ENCODE peak calls at places on chromosome 13, in six cellular contexts. D, L, O, W, X and V are unnamed samples.

GRCh38 chr13:75530536-75530935 is 7.1 kb downstream of the COMMD6 start:
- DNase-seq in D (no peak), L (no peak), O (no peak), W (no peak), X (no peak), V (no peak)

GRCh38 chr13:46647514-46648065 is 94.6 kb downstream of the LRCH1 start:
- DNase-seq in D (no peak), L (no peak), O (no peak), W (no peak), X (no peak), V (no peak)

GRCh38 chr13:114167445-114167844 is 11.6 kb upstream of the CFAP97D2 start:
- DNase-seq in D (peak; percentile 60), L (no peak), O (no peak), W (no peak), X (no peak), V (no peak)

GRCh38 chr13:76884571-76885202 is 1.5 kb downstream of the KCTD12 start:
- DNase-seq in D (no peak), L (peak; percentile 24), O (peak; percentile 43), W (no peak), X (no peak), V (no peak)

GRCh38 chr13:42740753-42741152 is 40.6 kb upstream of the FAM216B start:
- DNase-seq in D (no peak), L (peak; percentile 54), O (peak; percentile 45), W (peak; percentile 4), X (no peak), V (no peak)

GRCh38 chr13:89380101-89380500 is 1708.9 kb downstream of the SLITRK5 start:
- DNase-seq in D (no peak), L (no peak), O (no peak), W (no peak), X (no peak), V (peak; percentile 7)

GRCh38 chr13:34409496-34410163 is 532.4 kb upstream of the NBEA start:
- DNase-seq in D (no peak), L (no peak), O (no peak), W (no peak), X (no peak), V (no peak)

GRCh38 chr13:42039457-42039945 is 8.9 kb upstream of the DGKH start:
- DNase-seq in D (no peak), L (no peak), O (no peak), W (no peak), X (no peak), V (peak; percentile 52)

GRCh38 chr13:97878421-97879375 is 74.8 kb upstream of the IPO5 start:
- DNase-seq in D (peak; percentile 53), L (no peak), O (no peak), W (no peak), X (no peak), V (no peak)

GRCh38 chr13:95106562-95106961 is 194.7 kb downstream of the ABCC4 start:
- DNase-seq in D (no peak), L (no peak), O (peak; percentile 11), W (no peak), X (no peak), V (no peak)